ENCODE peak calls at places on chromosome 13, in eight cellular contexts. One of them, this sample, is unnamed.

GRCh38 chr13:40102854-40103253 is 447.4 kb downstream of the COG6 start:
- DNase-seq in right atrium auricular region: no peak
- DNase-seq in RWPE1: peak
- DNase-seq in right lobe of liver: no peak
- DNase-seq in IMR-90: peak
- DNase-seq in cardiac muscle cell: no peak
- DNase-seq in prostate gland: no peak
- DNase-seq in upper lobe of right lung: no peak
- DNase-seq in this sample: no peak

GRCh38 chr13:86135856-86136255 is 336.6 kb upstream of the SLITRK6 start:
- DNase-seq in right atrium auricular region: no peak
- DNase-seq in RWPE1: no peak
- DNase-seq in right lobe of liver: no peak
- DNase-seq in IMR-90: no peak
- DNase-seq in cardiac muscle cell: no peak
- DNase-seq in prostate gland: no peak
- DNase-seq in upper lobe of right lung: no peak
- DNase-seq in this sample: no peak

GRCh38 chr13:72199640-72200039 is 332.6 kb upstream of the DACH1 start:
- DNase-seq in right atrium auricular region: no peak
- DNase-seq in RWPE1: no peak
- DNase-seq in right lobe of liver: no peak
- DNase-seq in IMR-90: no peak
- DNase-seq in cardiac muscle cell: no peak
- DNase-seq in prostate gland: no peak
- DNase-seq in upper lobe of right lung: no peak
- DNase-seq in this sample: no peak

GRCh38 chr13:98939552-98940306 is 38.1 kb downstream of the DOCK9 start:
- DNase-seq in right atrium auricular region: no peak
- DNase-seq in RWPE1: no peak
- DNase-seq in right lobe of liver: no peak
- DNase-seq in IMR-90: no peak
- DNase-seq in cardiac muscle cell: no peak
- DNase-seq in prostate gland: no peak
- DNase-seq in upper lobe of right lung: no peak
- DNase-seq in this sample: no peak

GRCh38 chr13:35475960-35476943 is at the start of gene MAB21L1:
- DNase-seq in right atrium auricular region: no peak
- DNase-seq in RWPE1: no peak
- DNase-seq in right lobe of liver: no peak
- DNase-seq in IMR-90: peak
- DNase-seq in cardiac muscle cell: peak
- DNase-seq in prostate gland: peak
- DNase-seq in upper lobe of right lung: no peak
- DNase-seq in this sample: no peak

GRCh38 chr13:99269627-99270252 is 11.6 kb upstream of the GPR18 start:
- DNase-seq in right atrium auricular region: no peak
- DNase-seq in RWPE1: peak
- DNase-seq in right lobe of liver: no peak
- DNase-seq in IMR-90: peak
- DNase-seq in cardiac muscle cell: peak
- DNase-seq in prostate gland: no peak
- DNase-seq in upper lobe of right lung: no peak
- DNase-seq in this sample: no peak

GRCh38 chr13:103941506-103942148 is 875.4 kb upstream of the SLC10A2 start:
- DNase-seq in right atrium auricular region: no peak
- DNase-seq in RWPE1: no peak
- DNase-seq in right lobe of liver: no peak
- DNase-seq in IMR-90: no peak
- DNase-seq in cardiac muscle cell: no peak
- DNase-seq in prostate gland: no peak
- DNase-seq in upper lobe of right lung: no peak
- DNase-seq in this sample: no peak

GRCh38 chr13:109595466-109595865 is 190.9 kb downstream of the IRS2 start:
- DNase-seq in right atrium auricular region: no peak
- DNase-seq in RWPE1: no peak
- DNase-seq in right lobe of liver: no peak
- DNase-seq in IMR-90: no peak
- DNase-seq in cardiac muscle cell: no peak
- DNase-seq in prostate gland: no peak
- DNase-seq in upper lobe of right lung: no peak
- DNase-seq in this sample: no peak

GRCh38 chr13:43128504-43128929 is 105.1 kb downstream of the DNAJC15 start:
- DNase-seq in right atrium auricular region: no peak
- DNase-seq in RWPE1: no peak
- DNase-seq in right lobe of liver: no peak
- DNase-seq in IMR-90: no peak
- DNase-seq in cardiac muscle cell: no peak
- DNase-seq in prostate gland: no peak
- DNase-seq in upper lobe of right lung: no peak
- DNase-seq in this sample: no peak

GRCh38 chr13:66665991-66666390 is 564.1 kb downstream of the PCDH9 start:
- DNase-seq in right atrium auricular region: no peak
- DNase-seq in RWPE1: no peak
- DNase-seq in right lobe of liver: no peak
- DNase-seq in IMR-90: peak
- DNase-seq in cardiac muscle cell: peak
- DNase-seq in prostate gland: peak
- DNase-seq in upper lobe of right lung: peak
- DNase-seq in this sample: no peak

GRCh38 chr13:36998624-36999041 is 507 bp downstream of the ALG5 start:
- DNase-seq in right atrium auricular region: no peak
- DNase-seq in RWPE1: peak
- DNase-seq in right lobe of liver: peak
- DNase-seq in IMR-90: no peak
- DNase-seq in cardiac muscle cell: peak
- DNase-seq in prostate gland: no peak
- DNase-seq in upper lobe of right lung: peak
- DNase-seq in this sample: no peak

GRCh38 chr13:113742000-113742441 is 17.0 kb upstream of the TMEM255B start:
- DNase-seq in right atrium auricular region: no peak
- DNase-seq in RWPE1: peak
- DNase-seq in right lobe of liver: peak
- DNase-seq in IMR-90: peak
- DNase-seq in cardiac muscle cell: peak
- DNase-seq in prostate gland: no peak
- DNase-seq in upper lobe of right lung: peak
- DNase-seq in this sample: no peak
- TF ChIP-seq CTCF in right atrium auricular region: no peak
- TF ChIP-seq CTCF in RWPE1: no peak
- TF ChIP-seq CTCF in right lobe of liver: no peak
- TF ChIP-seq CTCF in IMR-90: peak
- TF ChIP-seq CTCF in cardiac muscle cell: peak
- TF ChIP-seq CTCF in prostate gland: no peak
- TF ChIP-seq CTCF in upper lobe of right lung: peak
- TF ChIP-seq CTCF in this sample: no peak

DNA sequence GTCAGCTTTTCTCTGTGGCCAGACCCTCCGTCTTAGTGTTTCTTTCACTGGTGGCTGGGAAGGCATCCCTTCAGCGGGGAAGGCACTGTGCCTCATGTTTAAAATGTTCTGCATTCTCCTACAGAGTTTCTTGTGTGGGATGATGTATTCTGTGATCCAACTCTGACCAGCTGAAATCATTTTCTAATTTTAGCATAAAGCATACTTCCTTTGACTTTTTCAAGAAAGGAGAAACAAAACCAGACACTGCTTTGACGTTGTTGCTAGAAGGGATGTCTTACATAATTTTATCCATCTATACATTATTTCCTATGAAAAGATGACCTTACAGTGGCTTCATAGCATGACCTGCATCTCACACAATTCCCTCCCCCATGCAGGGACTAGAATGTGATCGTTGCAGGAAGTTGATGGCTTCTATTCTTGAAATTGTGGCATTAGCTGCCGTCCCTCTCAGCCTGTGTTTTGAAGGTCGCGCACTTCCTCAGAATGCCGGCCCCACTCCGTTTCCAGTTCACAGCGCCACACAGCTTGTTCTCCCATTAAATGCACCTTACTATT is 38.6 kb upstream of the TEX29 start:
- DNase-seq in right atrium auricular region: no peak
- DNase-seq in RWPE1: no peak
- DNase-seq in right lobe of liver: no peak
- DNase-seq in IMR-90: peak
- DNase-seq in cardiac muscle cell: no peak
- DNase-seq in prostate gland: no peak
- DNase-seq in upper lobe of right lung: no peak
- DNase-seq in this sample: no peak
- H3K27ac ChIP-seq in right atrium auricular region: peak
- H3K27ac ChIP-seq in RWPE1: no peak
- H3K27ac ChIP-seq in right lobe of liver: peak
- H3K27ac ChIP-seq in IMR-90: peak
- H3K27ac ChIP-seq in cardiac muscle cell: peak
- H3K27ac ChIP-seq in prostate gland: peak
- H3K27ac ChIP-seq in upper lobe of right lung: peak
- H3K27ac ChIP-seq in this sample: peak

GRCh38 chr13:47801555-47801954 is 199.5 kb downstream of the SUCLA2 start:
- DNase-seq in right atrium auricular region: no peak
- DNase-seq in RWPE1: no peak
- DNase-seq in right lobe of liver: no peak
- DNase-seq in IMR-90: no peak
- DNase-seq in cardiac muscle cell: no peak
- DNase-seq in prostate gland: no peak
- DNase-seq in upper lobe of right lung: no peak
- DNase-seq in this sample: no peak

GRCh38 chr13:47800593-47800992 is 200.5 kb downstream of the SUCLA2 start:
- DNase-seq in right atrium auricular region: no peak
- DNase-seq in RWPE1: no peak
- DNase-seq in right lobe of liver: no peak
- DNase-seq in IMR-90: no peak
- DNase-seq in cardiac muscle cell: no peak
- DNase-seq in prostate gland: no peak
- DNase-seq in upper lobe of right lung: no peak
- DNase-seq in this sample: no peak

GRCh38 chr13:47798194-47798593 is 202.9 kb downstream of the SUCLA2 start:
- DNase-seq in right atrium auricular region: no peak
- DNase-seq in RWPE1: no peak
- DNase-seq in right lobe of liver: no peak
- DNase-seq in IMR-90: no peak
- DNase-seq in cardiac muscle cell: no peak
- DNase-seq in prostate gland: no peak
- DNase-seq in upper lobe of right lung: no peak
- DNase-seq in this sample: no peak

GRCh38 chr13:47796816-47797215 is 204.3 kb downstream of the SUCLA2 start:
- DNase-seq in right atrium auricular region: no peak
- DNase-seq in RWPE1: no peak
- DNase-seq in right lobe of liver: no peak
- DNase-seq in IMR-90: no peak
- DNase-seq in cardiac muscle cell: peak
- DNase-seq in prostate gland: no peak
- DNase-seq in upper lobe of right lung: no peak
- DNase-seq in this sample: no peak

DNA sequence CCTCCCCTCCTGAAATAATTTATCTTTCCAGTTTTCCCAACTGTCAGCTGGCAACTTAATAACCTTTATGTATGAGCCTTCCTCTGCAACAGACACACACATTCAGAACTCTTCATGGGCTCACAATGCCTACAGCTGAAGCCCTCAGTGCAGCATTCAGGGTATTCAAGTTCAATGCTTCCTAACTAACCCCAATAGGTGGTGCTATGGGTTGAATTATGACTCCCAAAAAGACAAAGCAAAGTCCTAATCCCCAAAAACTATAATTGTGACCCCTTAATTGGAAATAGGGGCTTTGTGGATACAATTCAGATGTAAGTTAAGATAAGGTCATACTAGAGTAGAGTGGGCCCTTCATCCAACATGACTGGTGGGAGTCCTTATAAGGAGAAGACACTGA is 202.2 kb downstream of the SUCLA2 start:
- DNase-seq in right atrium auricular region: no peak
- DNase-seq in RWPE1: peak
- DNase-seq in right lobe of liver: no peak
- DNase-seq in IMR-90: peak
- DNase-seq in cardiac muscle cell: peak
- DNase-seq in prostate gland: no peak
- DNase-seq in upper lobe of right lung: no peak
- DNase-seq in this sample: no peak
- TF ChIP-seq CTCF in right atrium auricular region: no peak
- TF ChIP-seq CTCF in RWPE1: peak
- TF ChIP-seq CTCF in right lobe of liver: peak
- TF ChIP-seq CTCF in IMR-90: peak
- TF ChIP-seq CTCF in cardiac muscle cell: peak
- TF ChIP-seq CTCF in prostate gland: no peak
- TF ChIP-seq CTCF in upper lobe of right lung: no peak
- TF ChIP-seq CTCF in this sample: no peak

GRCh38 chr13:27977476-27978300 is 8.6 kb upstream of the CDX2 start:
- DNase-seq in right atrium auricular region: no peak
- DNase-seq in RWPE1: no peak
- DNase-seq in right lobe of liver: no peak
- DNase-seq in IMR-90: no peak
- DNase-seq in cardiac muscle cell: no peak
- DNase-seq in prostate gland: no peak
- DNase-seq in upper lobe of right lung: peak
- DNase-seq in this sample: no peak

GRCh38 chr13:27979001-27979643 is 9.4 kb downstream of the URAD start:
- DNase-seq in right atrium auricular region: no peak
- DNase-seq in RWPE1: no peak
- DNase-seq in right lobe of liver: no peak
- DNase-seq in IMR-90: no peak
- DNase-seq in cardiac muscle cell: no peak
- DNase-seq in prostate gland: no peak
- DNase-seq in upper lobe of right lung: peak
- DNase-seq in this sample: no peak

GRCh38 chr13:27976362-27977177 is 7.5 kb upstream of the CDX2 start:
- DNase-seq in right atrium auricular region: no peak
- DNase-seq in RWPE1: no peak
- DNase-seq in right lobe of liver: no peak
- DNase-seq in IMR-90: no peak
- DNase-seq in cardiac muscle cell: no peak
- DNase-seq in prostate gland: no peak
- DNase-seq in upper lobe of right lung: peak
- DNase-seq in this sample: peak

GRCh38 chr13:27979765-27980279 is 8.7 kb downstream of the URAD start:
- DNase-seq in right atrium auricular region: no peak
- DNase-seq in RWPE1: no peak
- DNase-seq in right lobe of liver: no peak
- DNase-seq in IMR-90: no peak
- DNase-seq in cardiac muscle cell: no peak
- DNase-seq in prostate gland: no peak
- DNase-seq in upper lobe of right lung: peak
- DNase-seq in this sample: no peak

DNA sequence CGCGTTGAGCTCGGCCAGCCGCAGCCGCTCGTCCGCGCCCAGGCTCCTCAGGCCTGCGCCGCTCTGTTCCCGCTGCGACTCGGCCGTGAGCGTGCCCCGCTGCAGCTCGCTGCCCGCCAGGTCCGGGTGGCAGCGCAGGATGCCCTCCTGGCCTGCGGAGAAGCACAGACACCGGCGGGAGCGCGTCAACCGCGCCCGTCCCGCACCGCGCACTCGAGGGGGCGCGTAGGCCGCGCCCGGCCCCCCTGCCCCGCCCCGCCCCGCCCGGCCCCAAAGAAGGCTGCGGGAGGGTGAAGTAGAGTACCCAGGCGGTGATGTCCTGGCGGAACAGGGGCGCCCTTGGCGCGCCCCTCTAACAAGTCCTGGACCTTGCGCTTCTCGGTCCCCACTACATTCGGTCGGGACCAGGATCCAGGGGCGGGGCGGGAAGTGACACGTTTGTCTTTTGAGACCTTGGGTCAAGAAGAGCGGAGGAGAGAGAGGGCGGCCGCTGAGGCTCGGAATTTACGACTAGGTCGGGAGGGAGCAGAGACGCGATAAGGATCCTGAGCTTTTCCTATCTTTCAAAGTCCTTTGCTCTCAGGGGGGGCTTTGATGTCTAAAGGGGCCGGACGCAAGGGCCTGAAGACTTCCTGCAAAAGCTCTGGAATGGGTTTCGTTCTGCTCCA is 9.3 kb upstream of the CDX2 start:
- DNase-seq in right atrium auricular region: no peak
- DNase-seq in RWPE1: no peak
- DNase-seq in right lobe of liver: no peak
- DNase-seq in IMR-90: no peak
- DNase-seq in cardiac muscle cell: no peak
- DNase-seq in prostate gland: no peak
- DNase-seq in upper lobe of right lung: peak
- DNase-seq in this sample: no peak
- H3K27ac ChIP-seq in right atrium auricular region: no peak
- H3K27ac ChIP-seq in RWPE1: no peak
- H3K27ac ChIP-seq in right lobe of liver: no peak
- H3K27ac ChIP-seq in IMR-90: no peak
- H3K27ac ChIP-seq in cardiac muscle cell: no peak
- H3K27ac ChIP-seq in prostate gland: no peak
- H3K27ac ChIP-seq in upper lobe of right lung: no peak
- H3K27ac ChIP-seq in this sample: no peak

This sample was measured in ascending aorta.